ENCODE peak calls at places on chromosome 3, in six cellular contexts. J is HepG2, B is H1, X is K562, W is HCT116, O is GM12878. F is an unnamed sample. For H3K4me1, the result is how much of the 10 kb centered on the place peaks cover.

GRCh38 chr3:3772920-3773319 is 26.3 kb upstream of the LRRN1 start:
- DNase-seq in W (no peak), O (no peak), J (no peak), X (no peak), B (no peak), F (no peak)

GRCh38 chr3:14925729-14926591 is 21.4 kb upstream of the NR2C2 start:
- DNase-seq in B (no peak), W (peak), J (peak), O (no peak), X (peak), F (peak)

GRCh38 chr3:185175370-185175987 is 22.6 kb upstream of the C3orf70 start:
- DNase-seq in J (peak), W (no peak), B (no peak), O (peak), X (peak), F (no peak)

GRCh38 chr3:57397175-57398026 is 104.9 kb upstream of the ASB14 start:
- DNase-seq in W (peak), B (peak), X (peak), J (peak), O (peak), F (peak)

GRCh38 chr3:47260605-47261004 is 22.0 kb downstream of the KIF9 start:
- DNase-seq in X (no peak), W (no peak), B (no peak), J (no peak), O (no peak), F (no peak)

GRCh38 chr3:46862689-46863020 is 589 bp downstream of the MYL3 start:
- DNase-seq in O (no peak), X (no peak), J (no peak), W (no peak), B (no peak), F (no peak)

GRCh38 chr3:102180291-102180931 is 254.4 kb upstream of the ZPLD1 start:
- DNase-seq in J (no peak), B (no peak), X (no peak), O (no peak), W (no peak), F (no peak)

GRCh38 chr3:192275741-192276355 is 451.5 kb downstream of the FGF12 start:
- DNase-seq in B (no peak), J (no peak), X (no peak), O (no peak), W (no peak), F (no peak)

GRCh38 chr3:178583963-178584575 is 47.8 kb downstream of the KCNMB2 start:
- DNase-seq in O (no peak), J (no peak), X (no peak), B (no peak), W (no peak), F (no peak)

GRCh38 chr3:33437556-33438283 is 2.5 kb downstream of the UBP1 start:
- DNase-seq in W (no peak), B (no peak), O (no peak), X (peak), J (peak), F (no peak)

GRCh38 chr3:47567149-47567548 is 11.5 kb downstream of the CSPG5 start:
- DNase-seq in X (no peak), O (no peak), W (no peak), B (no peak), J (no peak), F (no peak)

GRCh38 chr3:101954946-101955345 is 105.6 kb downstream of the NFKBIZ start:
- DNase-seq in O (no peak), X (no peak), W (no peak), B (no peak), J (no peak), F (no peak)

GRCh38 chr3:185824467-185825378 is at the start of gene IGF2BP2:
- DNase-seq in X (peak), O (no peak), B (no peak), W (no peak), J (peak), F (no peak)

GRCh38 chr3:108315767-108316301 is 19.5 kb downstream of the HHLA2 start:
- DNase-seq in B (no peak), W (no peak), O (no peak), X (no peak), J (no peak), F (no peak)

GRCh38 chr3:130621824-130622223 is 104.8 kb downstream of the COL6A6 start:
- DNase-seq in O (no peak), B (no peak), J (no peak), X (no peak), W (no peak), F (no peak)

GRCh38 chr3:141279074-141279945 is 47.7 kb downstream of the PXYLP1 start:
- DNase-seq in W (no peak), J (peak), B (no peak), O (no peak), X (peak), F (no peak)

GRCh38 chr3:162263596-162263995 is 767.0 kb downstream of the OTOL1 start:
- DNase-seq in B (no peak), O (no peak), X (no peak), J (no peak), W (no peak), F (no peak)

GRCh38 chr3:41986566-41986965 is 24.7 kb upstream of the ULK4 start:
- DNase-seq in B (no peak), W (no peak), X (no peak), J (no peak), O (no peak), F (no peak)

GRCh38 chr3:134709563-134710312 is 58.9 kb upstream of the KY start:
- DNase-seq in O (no peak), X (no peak), W (no peak), J (no peak), B (no peak), F (no peak)

GRCh38 chr3:169002689-169003088 is 660.8 kb downstream of the MECOM start:
- DNase-seq in B (peak), O (no peak), W (no peak), J (no peak), X (no peak), F (peak)

GRCh38 chr3:172272699-172273098 is 175.6 kb downstream of the GHSR start:
- DNase-seq in J (no peak), X (no peak), B (no peak), W (no peak), O (no peak), F (no peak)

GRCh38 chr3:12288466-12289129 is at the start of gene PPARG:
- DNase-seq in O (no peak), W (peak), J (peak), B (no peak), X (no peak), F (no peak)

GRCh38 chr3:42031808-42032475 is 59.2 kb upstream of the TRAK1 start:
- DNase-seq in O (no peak), B (no peak), J (no peak), W (no peak), X (no peak), F (no peak)

GRCh38 chr3:149839874-149840273 is 26.9 kb downstream of the RNF13 start:
- DNase-seq in J (no peak), W (no peak), O (no peak), B (no peak), X (no peak), F (no peak)

GRCh38 chr3:58059349-58060321 is 51.4 kb downstream of the FLNB start:
- DNase-seq in O (no peak), X (peak), B (no peak), W (no peak), J (peak), F (no peak)

GRCh38 chr3:192054881-192055280 is 593.9 kb downstream of the PYDC2 start:
- DNase-seq in B (no peak), X (no peak), J (no peak), W (no peak), O (no peak), F (no peak)

GRCh38 chr3:148218222-148218621 is 479.5 kb upstream of the AGTR1 start:
- DNase-seq in O (no peak), W (no peak), J (no peak), B (no peak), X (no peak), F (no peak)

GRCh38 chr3:41880387-41880786 is 81.5 kb downstream of the ULK4 start:
- DNase-seq in X (no peak), W (no peak), O (no peak), B (no peak), J (no peak), F (no peak)

GRCh38 chr3:51371943-51372557 is 13.0 kb upstream of the MANF start:
- DNase-seq in J (peak), B (no peak), X (peak), W (peak), O (no peak), F (peak)

GRCh38 chr3:197795200-197795599 is 4.1 kb downstream of the LRCH3 start:
- DNase-seq in J (peak), W (no peak), X (no peak), O (no peak), B (no peak), F (no peak)

GRCh38 chr3:114878119-114878839 is 268.8 kb downstream of the ZBTB20 start:
- DNase-seq in X (no peak), B (no peak), W (peak), O (no peak), J (no peak), F (no peak)

GRCh38 chr3:57796261-57796660 is 40.2 kb downstream of the SLMAP start:
- DNase-seq in B (no peak), J (no peak), X (no peak), W (no peak), O (no peak), F (no peak)

GRCh38 chr3:29695201-29695904 is 414.5 kb downstream of the RBMS3 start:
- DNase-seq in X (no peak), W (no peak), B (no peak), O (no peak), J (no peak), F (no peak)

GRCh38 chr3:157160652-157161480 is 919 bp upstream of the CCNL1 start:
- DNase-seq in B (no peak), J (peak), O (no peak), X (peak), W (peak), F (no peak)

GRCh38 chr3:53253707-53254106 is 2.1 kb downstream of the TKT start:
- DNase-seq in B (no peak), X (no peak), J (no peak), W (no peak), O (no peak), F (no peak)

GRCh38 chr3:30696403-30696819 is 90.0 kb downstream of the TGFBR2 start:
- DNase-seq in X (no peak), W (no peak), B (no peak), O (no peak), J (no peak), F (no peak)

GRCh38 chr3:99023590-99024192 is 122.2 kb upstream of the DCBLD2 start:
- DNase-seq in W (peak), O (no peak), B (no peak), J (peak), X (peak), F (no peak)

GRCh38 chr3:88863196-88863595 is 244.2 kb upstream of the EPHA3 start:
- DNase-seq in X (no peak), O (no peak), B (no peak), W (no peak), J (no peak), F (no peak)

GRCh38 chr3:139299261-139300132 is 44.3 kb upstream of the MRPS22 start:
- DNase-seq in B (no peak), X (peak), O (no peak), W (peak), J (peak), F (no peak)

GRCh38 chr3:71052725-71053124 is 530.8 kb downstream of the FOXP1 start:
- DNase-seq in B (no peak), X (no peak), O (no peak), W (no peak), J (no peak), F (no peak)

GRCh38 chr3:71055602-71056001 is 527.9 kb downstream of the FOXP1 start:
- DNase-seq in W (no peak), B (no peak), J (no peak), X (no peak), O (no peak), F (no peak)

GRCh38 chr3:71051893-71052687 is 531.4 kb downstream of the FOXP1 start:
- DNase-seq in O (no peak), B (no peak), W (no peak), J (no peak), X (no peak), F (no peak)

GRCh38 chr3:71054312-71054711 is 529.2 kb downstream of the FOXP1 start:
- DNase-seq in X (no peak), J (no peak), B (no peak), O (no peak), W (no peak), F (no peak)

GRCh38 chr3:71053495-71053894 is 530.0 kb downstream of the FOXP1 start:
- DNase-seq in O (no peak), J (no peak), X (no peak), W (no peak), B (no peak), F (no peak)
- H3K4me3 ChIP-seq in O (no peak), J (no peak), X (no peak), W (no peak), B (no peak), F (no peak)

GRCh38 chr3:127587876-127588275 is 2.7 kb downstream of the TPRA1 start:
- DNase-seq in B (no peak), X (no peak), O (no peak), J (no peak), W (no peak), F (no peak)

GRCh38 chr3:127590593-127591477 is at the start of gene TPRA1:
- DNase-seq in X (peak), J (peak), O (peak), W (peak), B (peak), F (peak)

GRCh38 chr3:127590282-127590592 is 296 bp downstream of the TPRA1 start:
- DNase-seq in J (no peak), W (no peak), X (no peak), B (no peak), O (no peak), F (no peak)

GRCh38 chr3:127588675-127589577 is 1.6 kb downstream of the TPRA1 start:
- DNase-seq in X (peak), J (peak), W (no peak), B (no peak), O (no peak), F (no peak)

DNA sequence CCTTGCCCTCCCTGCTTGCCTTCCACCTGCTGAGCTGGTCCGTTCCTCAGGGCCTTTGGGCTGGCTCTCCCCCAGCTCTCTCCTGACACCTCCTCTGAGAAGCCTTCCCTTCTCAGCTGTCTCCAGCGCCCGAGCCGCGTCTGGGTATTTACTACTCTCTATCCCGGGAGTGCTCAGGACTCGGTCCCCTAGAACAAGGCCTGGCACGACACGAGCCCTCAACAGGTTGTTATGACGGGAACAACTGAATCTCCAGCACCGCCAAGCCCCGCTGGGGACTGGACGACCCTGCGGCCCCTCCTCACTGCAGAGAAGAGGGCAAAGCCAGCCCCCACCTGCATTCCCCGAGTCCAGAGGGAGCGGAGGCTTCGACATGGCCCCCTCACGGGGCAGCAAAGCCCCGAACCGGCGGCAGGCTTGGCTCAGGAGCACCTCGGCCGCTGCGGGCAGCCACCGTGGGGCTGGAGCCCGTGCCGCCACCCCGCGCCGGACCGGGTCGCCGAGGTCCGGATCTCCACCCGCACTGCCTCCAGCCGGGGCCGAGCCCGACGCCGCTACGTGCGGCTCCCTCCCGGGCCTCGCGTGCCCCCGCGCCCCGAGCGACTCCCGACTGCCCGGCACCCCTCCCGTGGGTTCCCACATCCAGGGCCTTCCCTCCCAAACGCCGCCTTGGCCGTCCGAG is 792 bp downstream of the TPRA1 start:
- DNase-seq in B (no peak), W (no peak), X (no peak), J (no peak), O (no peak), F (no peak)
- TF ChIP-seq ZNF274 in B (no peak), W (no peak), X (no peak), J (no peak), O (no peak), F (no peak)

DNA sequence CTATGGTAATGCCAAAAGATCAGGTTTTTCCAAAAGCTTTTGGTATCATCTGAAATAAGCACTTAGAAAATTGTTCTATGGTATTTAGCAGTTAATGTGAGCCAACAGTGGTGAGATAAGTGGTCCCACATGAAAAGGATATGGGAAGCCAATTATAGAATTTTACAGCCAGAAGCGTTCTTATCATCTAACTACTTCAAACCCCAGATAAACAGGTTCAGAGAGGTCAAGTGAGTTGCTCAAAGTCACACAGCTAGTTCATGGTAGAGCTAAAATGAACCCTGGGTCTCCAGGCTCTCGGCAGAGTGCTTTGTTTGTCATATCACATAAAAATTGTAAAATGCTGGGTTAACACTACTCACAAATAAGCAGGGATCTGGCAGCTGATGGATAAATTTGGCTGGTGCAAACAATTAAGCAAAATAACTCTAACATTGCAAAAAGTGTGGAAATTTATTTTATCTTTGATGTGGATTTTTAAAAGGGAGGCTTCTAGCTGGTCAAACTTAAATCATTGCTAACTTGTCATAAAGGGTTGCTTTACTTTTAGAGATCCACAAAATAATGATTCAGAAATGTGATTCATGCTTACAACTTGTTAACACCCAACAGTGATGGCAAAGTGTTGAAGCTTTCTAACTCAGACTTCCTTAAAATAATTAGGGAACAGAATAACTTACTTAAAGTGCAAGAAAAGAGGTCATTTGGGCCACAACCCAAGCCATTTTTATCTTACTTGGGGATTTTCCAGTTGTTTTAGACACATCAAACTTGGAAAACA is 202.8 kb upstream of the TBC1D5 start:
- DNase-seq in J (no peak), X (no peak), B (no peak), W (no peak), O (no peak), F (no peak)
- H3K4me1 ChIP-seq in J (under half), X (under half), B (under half), W (under half), O (under half), F (under half)

DNA sequence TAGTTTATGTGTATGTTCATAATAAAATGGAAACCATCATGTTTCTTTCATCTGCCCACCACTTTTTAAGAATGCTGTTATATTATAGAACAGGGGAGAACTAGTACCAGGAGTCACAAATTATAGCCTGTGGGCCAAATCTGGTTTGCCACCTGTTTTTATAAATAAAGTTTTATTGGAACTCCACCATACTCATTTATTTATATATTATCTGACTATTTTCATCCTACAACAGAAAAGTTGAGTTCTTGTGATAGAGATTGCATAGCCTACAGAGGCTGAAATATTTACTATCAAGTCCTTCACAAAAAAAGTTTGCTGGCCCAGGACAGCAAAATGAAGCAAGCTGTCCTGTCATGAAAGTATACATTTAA is 41.3 kb downstream of the FILIP1L start:
- DNase-seq in J (no peak), O (no peak), W (no peak), X (no peak), B (no peak), F (no peak)
- H3K4me3 ChIP-seq in J (no peak), O (no peak), W (no peak), X (no peak), B (peak), F (no peak)

GRCh38 chr3:189324538-189325138 is 152.9 kb downstream of the TPRG1 start:
- DNase-seq in O (peak), J (peak), X (no peak), W (peak), B (no peak), F (no peak)
- TF ChIP-seq ZNF274 in O (no peak), J (no peak), X (no peak), W (no peak), B (no peak), F (no peak)

GRCh38 chr3:138180375-138181029 is 5.8 kb upstream of the DBR1 start:
- DNase-seq in X (peak), O (no peak), J (peak), B (no peak), W (peak), F (no peak)
- H3K4me1 ChIP-seq in X (under half), O (under half), J (under half), B (under half), W (under half), F (under half)

GRCh38 chr3:64340636-64341240 is 115.5 kb upstream of the PRICKLE2 start:
- DNase-seq in J (no peak), O (no peak), W (no peak), X (no peak), B (no peak), F (no peak)
- H3K4me3 ChIP-seq in J (no peak), O (no peak), W (no peak), X (no peak), B (no peak), F (no peak)

GRCh38 chr3:87486115-87486514 is 209.7 kb upstream of the POU1F1 start:
- DNase-seq in J (no peak), B (no peak), W (no peak), O (no peak), X (no peak), F (no peak)

GRCh38 chr3:87491843-87492242 is 215.5 kb upstream of the POU1F1 start:
- DNase-seq in J (no peak), W (no peak), X (no peak), O (no peak), B (no peak), F (no peak)

GRCh38 chr3:87489892-87490291 is 213.5 kb upstream of the POU1F1 start:
- DNase-seq in B (no peak), W (no peak), X (no peak), O (no peak), J (no peak), F (no peak)

GRCh38 chr3:87494264-87494663 is 217.9 kb upstream of the POU1F1 start:
- DNase-seq in O (no peak), W (no peak), B (no peak), X (no peak), J (no peak), F (no peak)

GRCh38 chr3:87488725-87489124 is 212.3 kb upstream of the POU1F1 start:
- DNase-seq in O (no peak), J (no peak), X (no peak), W (no peak), B (no peak), F (no peak)
- TF ChIP-seq ZNF274 in O (no peak), J (no peak), X (no peak), W (no peak), B (no peak), F (no peak)

F was measured in NT2/D1.